ENCODE peak calls at places on chromosomes 1 and 21, in six cellular contexts. A is HT-29; X is stimulated activated CD4-positive, alpha-beta T cell treated with anti-CD3 and anti-CD28 coated beads, Interleukin-4, amount 100 ng/mL, for 4 hours; S is RWPE1; V is left cardiac atrium; O is HFF-Myc. Q is an unnamed sample.

GRCh38 chr1:5579966-5580365 is 412.3 kb downstream of the NPHP4 start:
- DNase-seq in A (no peak), X (no peak), S (no peak), V (no peak), O (no peak), Q (no peak)

GRCh38 chr1:229229721-229230135 is 41.2 kb upstream of the RAB4A start:
- DNase-seq in A (no peak), X (no peak), S (no peak), V (peak), O (no peak), Q (no peak)

GRCh38 chr1:40039245-40039756 is 1.2 kb upstream of the CAP1 start:
- DNase-seq in A (no peak), X (no peak), S (no peak), V (no peak), O (no peak), Q (no peak)

GRCh38 chr1:223700942-223701637 is 11.2 kb upstream of the CAPN2 start:
- DNase-seq in A (peak), X (no peak), S (peak), V (no peak), O (peak), Q (peak)

GRCh38 chr1:203559523-203559922 is 65.6 kb downstream of the OPTC start:
- DNase-seq in A (no peak), X (no peak), S (no peak), V (no peak), O (no peak), Q (no peak)

GRCh38 chr1:213389061-213389581 is 338.1 kb downstream of the RPS6KC1 start:
- DNase-seq in A (no peak), X (no peak), S (no peak), V (no peak), O (no peak), Q (no peak)

GRCh38 chr1:170461362-170461761 is 70.6 kb upstream of the GORAB start:
- DNase-seq in A (no peak), X (no peak), S (no peak), V (no peak), O (no peak), Q (peak)

GRCh38 chr1:93448292-93448982 is 519 bp downstream of the FNBP1L start:
- DNase-seq in A (peak), X (no peak), S (peak), V (peak), O (no peak), Q (no peak)

GRCh38 chr1:24277420-24278169 is 41.6 kb upstream of the GRHL3 start:
- DNase-seq in A (no peak), X (no peak), S (no peak), V (no peak), O (no peak), Q (no peak)

GRCh38 chr1:205240118-205240517 is 12.4 kb downstream of the TMCC2 start:
- DNase-seq in A (no peak), X (no peak), S (no peak), V (no peak), O (no peak), Q (no peak)

GRCh38 chr1:97334454-97334853 is 586.4 kb downstream of the DPYD start:
- DNase-seq in A (no peak), X (no peak), S (no peak), V (no peak), O (peak), Q (no peak)

GRCh38 chr21:21436012-21436545 is 437.9 kb downstream of the NCAM2 start:
- DNase-seq in A (no peak), X (no peak), S (no peak), V (no peak), O (no peak), Q (peak)

GRCh38 chr1:4177425-4178150 is 277.5 kb upstream of the C1orf174 start:
- DNase-seq in A (no peak), X (no peak), S (no peak), V (no peak), O (no peak), Q (no peak)

GRCh38 chr1:234963904-234964702 is 164.5 kb downstream of the TOMM20 start:
- DNase-seq in A (peak), X (no peak), S (no peak), V (peak), O (no peak), Q (no peak)

GRCh38 chr21:45970674-45971486 is 10.7 kb upstream of the COL6A1 start:
- DNase-seq in A (peak), X (peak), S (peak), V (peak), O (no peak), Q (no peak)

GRCh38 chr1:232532901-232533300 is 97.0 kb downstream of the SIPA1L2 start:
- DNase-seq in A (no peak), X (no peak), S (no peak), V (no peak), O (no peak), Q (no peak)

GRCh38 chr1:245441699-245442098 is 286.9 kb downstream of the KIF26B start:
- DNase-seq in A (no peak), X (no peak), S (no peak), V (no peak), O (peak), Q (no peak)

GRCh38 chr1:172136925-172137324 is 283.6 kb upstream of the C1orf105 start:
- DNase-seq in A (no peak), X (no peak), S (no peak), V (no peak), O (no peak), Q (no peak)

GRCh38 chr1:17919525-17920439 is 164.6 kb downstream of the ACTL8 start:
- DNase-seq in A (peak), X (no peak), S (peak), V (peak), O (peak), Q (peak)

GRCh38 chr21:25809013-25809412 is 74.2 kb downstream of the GABPA start:
- DNase-seq in A (no peak), X (no peak), S (peak), V (no peak), O (no peak), Q (peak)

GRCh38 chr1:101996830-101997485 is at the start of gene OLFM3:
- DNase-seq in A (no peak), X (no peak), S (peak), V (no peak), O (no peak), Q (no peak)

GRCh38 chr1:220316291-220316690 is 44.0 kb upstream of the RAB3GAP2 start:
- DNase-seq in A (no peak), X (no peak), S (no peak), V (no peak), O (no peak), Q (no peak)

GRCh38 chr1:10841059-10841458 is 44.6 kb upstream of the CASZ1 start:
- DNase-seq in A (no peak), X (no peak), S (no peak), V (no peak), O (no peak), Q (no peak)

GRCh38 chr1:214146523-214146922 is 134.4 kb upstream of the SMYD2 start:
- DNase-seq in A (peak), X (no peak), S (peak), V (no peak), O (no peak), Q (peak)

GRCh38 chr1:45895406-45895805 is 92.0 kb downstream of the MAST2 start:
- DNase-seq in A (no peak), X (no peak), S (no peak), V (no peak), O (no peak), Q (no peak)

GRCh38 chr1:47004004-47004403 is 19.5 kb upstream of the CYP4X1 start:
- DNase-seq in A (no peak), X (no peak), S (no peak), V (no peak), O (no peak), Q (no peak)

GRCh38 chr1:197696372-197696771 is 78.9 kb downstream of the DENND1B start:
- DNase-seq in A (no peak), X (no peak), S (peak), V (no peak), O (no peak), Q (peak)

GRCh38 chr1:26081267-26082019 is 14.0 kb upstream of the TRIM63 start:
- DNase-seq in A (no peak), X (no peak), S (no peak), V (peak), O (no peak), Q (no peak)

GRCh38 chr1:113320272-113320671 is 70.0 kb upstream of the MAGI3 start:
- DNase-seq in A (peak), X (no peak), S (peak), V (no peak), O (no peak), Q (no peak)

GRCh38 chr1:88892146-88892877 is 945 bp upstream of the GTF2B start:
- DNase-seq in A (peak), X (no peak), S (no peak), V (no peak), O (no peak), Q (peak)

GRCh38 chr1:25019351-25020172 is 89.5 kb upstream of the RUNX3 start:
- DNase-seq in A (no peak), X (no peak), S (no peak), V (no peak), O (no peak), Q (no peak)

GRCh38 chr21:25171438-25171837 is 435.8 kb downstream of the MRPL39 start:
- DNase-seq in A (no peak), X (no peak), S (peak), V (no peak), O (no peak), Q (no peak)

GRCh38 chr1:115107501-115108260 is 18.4 kb upstream of the TSPAN2 start:
- DNase-seq in A (no peak), X (no peak), S (no peak), V (no peak), O (no peak), Q (no peak)